ENCODE peak calls at places on chromosomes 5 and 9, in five cellular contexts. J is CD8-positive, alpha-beta memory T cell; B is CD8-positive, alpha-beta T cell; W is left lung; N is brain microvascular endothelial cell. P is an unnamed sample.
A peak's percentile ranks its signal among the peaks of the same experiment; 100 is the strongest.

GRCh38 chr9:131707677-131708612 is 31.9 kb downstream of the RAPGEF1 start:
- DNase-seq in J (no peak), B (no peak), W (peak; percentile 61), N (peak; percentile 22), P (peak; percentile 72)

GRCh38 chr5:180213256-180213600 is 4.2 kb upstream of the RASGEF1C start:
- DNase-seq in J (no peak), B (no peak), W (no peak), N (no peak), P (peak; percentile 26)

GRCh38 chr9:2013688-2014087 is 1.5 kb upstream of the SMARCA2 start:
- DNase-seq in J (no peak), B (no peak), W (no peak), N (no peak), P (no peak)

GRCh38 chr9:130137870-130138653 is 34.1 kb upstream of the NCS1 start:
- DNase-seq in J (no peak), B (no peak), W (peak; percentile 73), N (peak; percentile 94), P (no peak)

GRCh38 chr5:150270546-150271295 is 18.9 kb downstream of the CAMK2A start:
- DNase-seq in J (no peak), B (no peak), W (no peak), N (no peak), P (no peak)

GRCh38 chr9:121281614-121282291 is 13.8 kb downstream of the GSN start:
- DNase-seq in J (no peak), B (no peak), W (peak; percentile 89), N (no peak), P (peak; percentile 91)

GRCh38 chr9:135947582-135947981 is 13.6 kb downstream of the UBAC1 start:
- DNase-seq in J (no peak), B (no peak), W (no peak), N (no peak), P (no peak)

GRCh38 chr5:72302171-72302570 is 17.9 kb downstream of the MRPS27 start:
- DNase-seq in J (no peak), B (no peak), W (no peak), N (no peak), P (no peak)

GRCh38 chr5:83724001-83724400 is 3.3 kb upstream of the HAPLN1 start:
- DNase-seq in J (no peak), B (no peak), W (no peak), N (no peak), P (no peak)

GRCh38 chr5:147558826-147559225 is 49.0 kb upstream of the DPYSL3 start:
- DNase-seq in J (no peak), B (no peak), W (peak; percentile 52), N (peak; percentile 68), P (no peak)

GRCh38 chr9:97372580-97372979 is 39.3 kb upstream of the TDRD7 start:
- DNase-seq in J (no peak), B (no peak), W (no peak), N (no peak), P (no peak)

GRCh38 chr5:8829322-8830029 is 716.4 kb downstream of the SEMA5A start:
- DNase-seq in J (no peak), B (no peak), W (no peak), N (peak; percentile 99), P (no peak)

GRCh38 chr5:37214550-37214949 is 34.6 kb downstream of the CPLANE1 start:
- DNase-seq in J (no peak), B (no peak), W (no peak), N (no peak), P (no peak)
- H3K36me3 ChIP-seq in J (no peaks in the 10 kb centered on the region), B (peaks cover 3% of the 10 kb centered on the region), W (no peaks in the 10 kb centered on the region), N (peaks cover 7% of the 10 kb centered on the region), P (peaks cover 70% of the 10 kb centered on the region)

GRCh38 chr5:33794550-33795300 is 97.1 kb downstream of the ADAMTS12 start:
- DNase-seq in J (no peak), B (no peak), W (no peak), N (peak; percentile 57), P (no peak)

GRCh38 chr5:33792559-33792958 is 99.2 kb downstream of the ADAMTS12 start:
- DNase-seq in J (no peak), B (no peak), W (no peak), N (no peak), P (no peak)

GRCh38 chr5:33795532-33795931 is 96.3 kb downstream of the ADAMTS12 start:
- DNase-seq in J (no peak), B (no peak), W (no peak), N (no peak), P (no peak)

GRCh38 chr5:33789558-33789957 is 102.2 kb downstream of the ADAMTS12 start:
- DNase-seq in J (no peak), B (no peak), W (no peak), N (no peak), P (no peak)

GRCh38 chr5:33793836-33794549 is 97.8 kb downstream of the ADAMTS12 start:
- DNase-seq in J (no peak), B (no peak), W (no peak), N (no peak), P (no peak)
- H3K4me3 ChIP-seq in J (no peak overlapping the region), B (no peak overlapping the region), W (no peak overlapping the region), N (peak overlapping the region; percentile 27), P (no peak overlapping the region)

GRCh38 chr5:176371621-176372539 is 6.6 kb downstream of the ARL10 start:
- DNase-seq in J (peak; percentile 34), B (no peak), W (no peak), N (no peak), P (no peak)

GRCh38 chr5:176366575-176366894 is 1.2 kb downstream of the ARL10 start:
- DNase-seq in J (no peak), B (no peak), W (no peak), N (no peak), P (no peak)

GRCh38 chr5:176373100-176373818 is 8.0 kb downstream of the ARL10 start:
- DNase-seq in J (peak; percentile 8), B (no peak), W (no peak), N (no peak), P (no peak)

GRCh38 chr5:176368726-176369125 is 3.4 kb downstream of the ARL10 start:
- DNase-seq in J (peak; percentile 33), B (no peak), W (no peak), N (no peak), P (no peak)

DNA sequence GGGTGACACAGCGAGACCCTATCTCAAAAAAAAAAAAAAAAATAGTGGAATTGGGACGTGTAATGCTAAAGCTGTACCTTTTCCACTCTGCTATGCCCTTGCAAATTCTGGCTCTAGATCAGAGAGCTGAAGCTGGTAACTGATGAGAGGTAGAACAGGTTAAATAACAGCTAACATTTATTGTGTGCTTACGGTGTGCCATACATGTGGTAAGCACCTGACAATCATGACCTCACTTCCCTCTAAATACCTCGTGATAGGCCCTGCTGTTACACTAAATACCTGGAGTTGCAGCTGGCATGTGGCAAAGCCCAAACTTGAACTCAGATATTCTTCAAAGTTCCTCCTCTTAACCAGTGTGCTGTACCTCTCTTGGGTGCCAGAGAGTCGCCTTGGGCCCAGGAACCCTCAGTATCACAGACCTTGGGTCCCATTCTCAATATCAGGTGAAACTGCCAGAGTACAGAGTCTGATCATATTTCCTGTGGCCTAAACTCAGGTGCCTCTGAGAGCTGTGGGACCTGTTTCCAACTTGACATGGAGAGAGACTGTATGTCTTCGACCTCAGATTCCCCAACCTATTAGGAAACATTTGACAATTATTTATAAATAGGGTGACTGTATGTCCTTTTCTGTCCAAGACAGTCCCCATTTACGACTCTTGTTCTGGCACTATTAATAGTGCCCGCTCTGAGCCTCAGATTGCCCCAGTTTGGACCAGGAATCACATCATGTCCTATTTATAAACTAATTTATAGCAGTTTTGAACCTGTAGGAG is 4.8 kb downstream of the ARL10 start:
- DNase-seq in J (peak; percentile 1), B (no peak), W (no peak), N (no peak), P (no peak)
- H3K27ac ChIP-seq in J (no peak overlapping the region), B (no peak overlapping the region), W (no peak overlapping the region), N (no peak overlapping the region), P (no peak overlapping the region)

GRCh38 chr9:109072133-109072692 is 47.5 kb downstream of the TMEM245 start:
- DNase-seq in J (no peak), B (no peak), W (no peak), N (no peak), P (no peak)

GRCh38 chr9:109068764-109069163 is 51.0 kb downstream of the TMEM245 start:
- DNase-seq in J (no peak), B (no peak), W (no peak), N (no peak), P (no peak)

GRCh38 chr9:109072810-109073435 is 46.8 kb downstream of the TMEM245 start:
- DNase-seq in J (no peak), B (no peak), W (no peak), N (no peak), P (no peak)

GRCh38 chr9:109074236-109074889 is 45.4 kb downstream of the TMEM245 start:
- DNase-seq in J (no peak), B (no peak), W (no peak), N (no peak), P (no peak)
- H3K36me3 ChIP-seq in J (peaks cover 16% of the 10 kb centered on the region), B (peaks cover 10% of the 10 kb centered on the region), W (no peaks in the 10 kb centered on the region), N (peaks cover 31% of the 10 kb centered on the region), P (peaks cover 72% of the 10 kb centered on the region)

GRCh38 chr5:10106285-10106684 is 143.4 kb downstream of the ATPSCKMT start:
- DNase-seq in J (no peak), B (no peak), W (no peak), N (no peak), P (no peak)
- H3K4me3 ChIP-seq in J (no peak overlapping the region), B (no peak overlapping the region), W (no peak overlapping the region), N (no peak overlapping the region), P (no peak overlapping the region)

GRCh38 chr5:140018517-140018916 is 24.6 kb downstream of the NRG2 start:
- DNase-seq in J (no peak), B (no peak), W (no peak), N (no peak), P (no peak)

GRCh38 chr5:140017397-140018095 is 25.6 kb downstream of the NRG2 start:
- DNase-seq in J (no peak), B (no peak), W (no peak), N (no peak), P (no peak)

GRCh38 chr5:140020601-140021177 is 22.4 kb downstream of the NRG2 start:
- DNase-seq in J (no peak), B (no peak), W (no peak), N (no peak), P (no peak)

GRCh38 chr5:140018096-140018481 is 25.0 kb downstream of the NRG2 start:
- DNase-seq in J (no peak), B (no peak), W (no peak), N (no peak), P (no peak)

GRCh38 chr5:140018920-140019644 is 24.0 kb downstream of the NRG2 start:
- DNase-seq in J (no peak), B (no peak), W (no peak), N (no peak), P (no peak)
- H3K27ac ChIP-seq in J (no peak overlapping the region), B (no peak overlapping the region), W (no peak overlapping the region), N (no peak overlapping the region), P (no peak overlapping the region)